ENCODE peak calls at places on chromosome 19, in ten cellular contexts. Y, W, G, N, U, X, C, B, V and J are unnamed samples.

GRCh38 chr19:19385900-19386339 is 19.6 kb upstream of the GATAD2A start:
- DNase-seq in N (no peak), U (no peak), W (no peak), X (no peak), C (no peak), Y (no peak), V (no peak), B (peak), G (no peak), J (no peak)

GRCh38 chr19:39645800-39646411 is 9.8 kb upstream of the LGALS16 start:
- DNase-seq in X (no peak), C (peak), U (no peak), W (no peak), G (no peak), V (no peak), N (no peak), B (peak), Y (no peak), J (peak)

GRCh38 chr19:49528211-49528771 is 488 bp downstream of the RCN3 start:
- DNase-seq in C (no peak), X (no peak), G (no peak), V (no peak), U (no peak), B (no peak), Y (no peak), N (no peak), W (peak), J (no peak)

GRCh38 chr19:19997656-19998268 is 41.5 kb downstream of the ZNF682 start:
- DNase-seq in X (no peak), G (no peak), B (no peak), W (no peak), U (peak), C (no peak), N (no peak), Y (no peak), V (no peak), J (no peak)

GRCh38 chr19:19381007-19381926 is 24.2 kb upstream of the GATAD2A start:
- DNase-seq in U (no peak), Y (no peak), V (peak), W (no peak), N (peak), B (peak), G (no peak), C (no peak), X (no peak), J (no peak)

GRCh38 chr19:2247433-2248101 is 1.6 kb upstream of the AMH start:
- DNase-seq in C (no peak), V (no peak), Y (no peak), G (no peak), N (no peak), B (no peak), U (no peak), W (no peak), X (no peak), J (no peak)

GRCh38 chr19:8123683-8124082 is 25.7 kb downstream of the FBN3 start:
- DNase-seq in Y (no peak), N (no peak), G (no peak), W (no peak), C (no peak), X (no peak), B (no peak), V (no peak), U (no peak), J (no peak)

GRCh38 chr19:49196527-49197240 is 39.1 kb downstream of the TRPM4 start:
- DNase-seq in V (peak), X (no peak), W (no peak), U (no peak), C (no peak), G (peak), B (no peak), N (no peak), Y (peak), J (no peak)

GRCh38 chr19:3284759-3285646 is 60.5 kb downstream of the CELF5 start:
- DNase-seq in W (peak), Y (peak), G (no peak), C (peak), N (peak), B (peak), V (peak), U (peak), X (peak), J (peak)

GRCh38 chr19:18898081-18898532 is 2.1 kb upstream of the CERS1 start:
- DNase-seq in U (no peak), W (no peak), N (no peak), Y (no peak), X (no peak), C (no peak), V (no peak), B (no peak), G (no peak), J (no peak)

GRCh38 chr19:3710265-3710812 is 2.2 kb downstream of the TJP3 start:
- DNase-seq in G (no peak), B (peak), U (no peak), V (peak), C (peak), X (peak), N (no peak), W (no peak), Y (peak), J (peak)

GRCh38 chr19:16064209-16064889 is 11.9 kb upstream of the TPM4 start:
- DNase-seq in B (no peak), X (no peak), Y (no peak), U (no peak), C (no peak), V (no peak), W (no peak), N (no peak), G (no peak), J (no peak)

GRCh38 chr19:48654299-48655059 is 8.5 kb upstream of the CA11 start:
- DNase-seq in U (no peak), B (no peak), C (peak), V (no peak), W (no peak), N (no peak), Y (peak), X (no peak), G (no peak), J (no peak)

GRCh38 chr19:41939861-41940442 is 11.7 kb upstream of the ERFL start:
- DNase-seq in Y (peak), B (no peak), U (no peak), N (peak), G (no peak), W (no peak), C (peak), X (no peak), V (no peak), J (no peak)

GRCh38 chr19:16345457-16345856 is 20.8 kb downstream of the KLF2 start:
- DNase-seq in C (no peak), G (no peak), W (no peak), V (no peak), Y (no peak), X (no peak), U (no peak), B (no peak), N (no peak), J (no peak)

GRCh38 chr19:33487901-33488817 is 33.4 kb downstream of the PEPD start:
- DNase-seq in B (no peak), U (no peak), C (no peak), X (no peak), Y (no peak), N (no peak), V (no peak), G (no peak), W (no peak), J (no peak)

GRCh38 chr19:7250951-7251350 is 43.3 kb downstream of the INSR start:
- DNase-seq in Y (no peak), V (no peak), G (no peak), C (no peak), U (no peak), N (no peak), W (peak), B (no peak), X (no peak), J (no peak)

GRCh38 chr19:7242601-7243258 is 51.5 kb downstream of the INSR start:
- DNase-seq in G (no peak), W (peak), X (no peak), U (no peak), C (no peak), Y (no peak), V (no peak), N (peak), B (peak), J (no peak)

GRCh38 chr19:45711851-45712698 is 18.6 kb downstream of the FBXO46 start:
- DNase-seq in Y (no peak), X (no peak), C (no peak), N (no peak), B (no peak), G (no peak), W (no peak), V (no peak), U (no peak), J (no peak)

GRCh38 chr19:12995596-12996541 is 594 bp downstream of the NFIX start:
- DNase-seq in U (no peak), X (no peak), V (peak), C (peak), Y (no peak), N (no peak), W (peak), B (no peak), G (no peak), J (no peak)

GRCh38 chr19:4913996-4914735 is 4.9 kb downstream of the UHRF1 start:
- DNase-seq in X (no peak), C (no peak), U (no peak), G (no peak), B (no peak), Y (no peak), N (no peak), W (no peak), V (no peak), J (no peak)

GRCh38 chr19:39563408-39563807 is 23.4 kb upstream of the EID2 start:
- DNase-seq in X (no peak), V (no peak), C (no peak), Y (no peak), W (no peak), N (no peak), B (no peak), U (no peak), G (no peak), J (no peak)

GRCh38 chr19:47004012-47004465 is 15.6 kb upstream of the NPAS1 start:
- DNase-seq in N (no peak), B (no peak), W (no peak), V (no peak), G (no peak), Y (no peak), C (no peak), U (no peak), X (no peak), J (no peak)

GRCh38 chr19:54137913-54138776 is 583 bp downstream of the CNOT3 start:
- DNase-seq in X (no peak), U (peak), Y (peak), W (no peak), N (peak), B (no peak), G (no peak), V (peak), C (peak), J (no peak)

GRCh38 chr19:29323046-29323971 is 110.4 kb upstream of the UQCRFS1 start:
- DNase-seq in N (no peak), X (no peak), Y (no peak), W (no peak), G (no peak), U (no peak), C (no peak), V (peak), B (no peak), J (no peak)

GRCh38 chr19:15248648-15249559 is 16.7 kb upstream of the EPHX3 start:
- DNase-seq in C (peak), X (no peak), N (no peak), W (peak), V (peak), G (no peak), U (no peak), Y (no peak), B (no peak), J (no peak)

GRCh38 chr19:5138606-5139594 is 170.0 kb downstream of the KDM4B start:
- DNase-seq in X (no peak), N (peak), Y (no peak), G (no peak), B (peak), C (no peak), V (peak), W (peak), U (peak), J (no peak)

GRCh38 chr19:58554494-58555368 is at the start of gene CHMP2A:
- DNase-seq in X (no peak), B (no peak), U (peak), W (peak), C (peak), N (peak), G (no peak), Y (no peak), V (peak), J (peak)

GRCh38 chr19:4390017-4390861 is 10.1 kb downstream of the SH3GL1 start:
- DNase-seq in B (no peak), C (peak), W (peak), U (no peak), Y (no peak), V (no peak), G (no peak), N (no peak), X (no peak), J (no peak)

GRCh38 chr19:10291554-10292205 is 1.9 kb downstream of the ICAM5 start:
- DNase-seq in N (no peak), G (no peak), B (no peak), X (no peak), U (no peak), Y (no peak), W (no peak), V (no peak), C (no peak), J (no peak)

GRCh38 chr19:17210296-17210695 is 4.9 kb upstream of the USE1 start:
- DNase-seq in U (no peak), B (no peak), W (no peak), N (no peak), G (no peak), X (no peak), V (no peak), Y (no peak), C (peak), J (no peak)

GRCh38 chr19:1630012-1630411 is 22.4 kb downstream of the TCF3 start:
- DNase-seq in X (no peak), N (no peak), U (no peak), W (no peak), G (no peak), C (no peak), B (no peak), Y (no peak), V (no peak), J (no peak)

GRCh38 chr19:34120846-34121639 is 51.3 kb upstream of the LSM14A start:
- DNase-seq in Y (no peak), N (no peak), V (peak), C (peak), X (no peak), G (no peak), U (peak), W (peak), B (peak), J (peak)

GRCh38 chr19:3320354-3320670 is 46.1 kb upstream of the NFIC start:
- DNase-seq in W (no peak), B (no peak), N (no peak), V (no peak), U (no peak), G (no peak), Y (no peak), X (no peak), C (no peak), J (no peak)

GRCh38 chr19:44847144-44848035 is 1.3 kb downstream of the NECTIN2 start:
- DNase-seq in V (peak), Y (peak), B (peak), U (no peak), N (no peak), G (no peak), C (peak), W (peak), X (no peak), J (peak)

GRCh38 chr19:29834991-29835390 is 23.2 kb downstream of the CCNE1 start:
- DNase-seq in C (no peak), V (peak), G (no peak), Y (no peak), X (no peak), B (no peak), W (no peak), N (no peak), U (no peak), J (no peak)